ENCODE peak calls at places on chromosomes 12 and 14, in nine cellular contexts. X is cardiac muscle cell, B is neural crest cell, V is suprapubic skin, C is PC-3, T is fibroblast of pulmonary artery, L is MCF 10A, Y is esophagus squamous epithelium, Z is cardiac fibroblast. P is an unnamed sample.
A peak's percentile ranks its signal among the peaks of the same experiment; 100 is the strongest.

GRCh38 chr14:20530771-20531571 is 25.6 kb downstream of the RNASE10 start:
- DNase-seq in X (peak; percentile 65), B (peak; percentile 71), V (peak; percentile 76), C (peak; percentile 88), T (peak; percentile 70), L (peak; percentile 80), Y (peak; percentile 7), Z (peak; percentile 51), P (peak; percentile 39)

GRCh38 chr14:102668291-102668873 is 75.9 kb downstream of the RCOR1 start:
- DNase-seq in X (no peak), B (no peak), V (no peak), C (no peak), T (no peak), L (no peak), Y (no peak), Z (no peak), P (no peak)

GRCh38 chr12:54945082-54945481 is 39.5 kb downstream of the TESPA1 start:
- DNase-seq in X (no peak), B (no peak), V (no peak), C (no peak), T (no peak), L (peak; percentile 21), Y (no peak), Z (no peak), P (no peak)

GRCh38 chr14:34175574-34175973 is 224.7 kb upstream of the EGLN3 start:
- DNase-seq in X (no peak), B (no peak), V (no peak), C (no peak), T (no peak), L (no peak), Y (no peak), Z (no peak), P (no peak)

GRCh38 chr12:124938606-124939427 is 24.4 kb upstream of the UBC start:
- DNase-seq in X (peak; percentile 89), B (no peak), V (no peak), C (peak; percentile 68), T (peak; percentile 92), L (peak; percentile 92), Y (no peak), Z (peak; percentile 91), P (no peak)

GRCh38 chr14:65211341-65211987 is 109.1 kb upstream of the MAX start:
- DNase-seq in X (peak; percentile 78), B (no peak), V (peak; percentile 2), C (peak; percentile 85), T (peak; percentile 75), L (peak; percentile 80), Y (no peak), Z (peak; percentile 64), P (no peak)

GRCh38 chr12:39697108-39697507 is 77.5 kb upstream of the ABCD2 start:
- DNase-seq in X (no peak), B (no peak), V (no peak), C (peak; percentile 19), T (no peak), L (no peak), Y (no peak), Z (no peak), P (no peak)

GRCh38 chr12:52691076-52691764 is 11.0 kb upstream of the KRT1 start:
- DNase-seq in X (no peak), B (peak; percentile 10), V (no peak), C (no peak), T (no peak), L (no peak), Y (no peak), Z (no peak), P (no peak)

GRCh38 chr12:113233967-113234366 is 12.7 kb downstream of the TPCN1 start:
- DNase-seq in X (no peak), B (no peak), V (no peak), C (no peak), T (no peak), L (no peak), Y (no peak), Z (no peak), P (no peak)

GRCh38 chr12:50925342-50925651 is 27.0 kb upstream of the HIGD1C start:
- DNase-seq in X (no peak), B (no peak), V (no peak), C (no peak), T (no peak), L (no peak), Y (no peak), Z (no peak), P (peak; percentile 32)

GRCh38 chr12:117461732-117462131 is 100.3 kb upstream of the NOS1 start:
- DNase-seq in X (no peak), B (no peak), V (no peak), C (no peak), T (no peak), L (no peak), Y (no peak), Z (no peak), P (no peak)

GRCh38 chr12:70372881-70373280 is 6.8 kb downstream of the KCNMB4 start:
- DNase-seq in X (no peak), B (no peak), V (no peak), C (no peak), T (no peak), L (no peak), Y (no peak), Z (no peak), P (no peak)

GRCh38 chr14:68775614-68776126 is 17.2 kb downstream of the ZFP36L1 start:
- DNase-seq in X (no peak), B (no peak), V (peak; percentile 52), C (no peak), T (no peak), L (no peak), Y (no peak), Z (no peak), P (peak; percentile 10)

GRCh38 chr14:64628940-64629403 is 75.3 kb upstream of the PLEKHG3 start:
- DNase-seq in X (peak; percentile 75), B (no peak), V (no peak), C (peak; percentile 92), T (peak; percentile 71), L (peak; percentile 26), Y (no peak), Z (peak; percentile 79), P (no peak)

GRCh38 chr14:55129428-55130193 is 559 bp downstream of the LGALS3 start:
- DNase-seq in X (peak; percentile 75), B (peak; percentile 15), V (peak; percentile 87), C (peak; percentile 84), T (peak; percentile 74), L (peak; percentile 73), Y (no peak), Z (peak; percentile 73), P (peak; percentile 83)

GRCh38 chr14:55129086-55129427 is at the start of gene LGALS3:
- DNase-seq in X (peak; percentile 75), B (no peak), V (peak; percentile 86), C (peak; percentile 92), T (peak; percentile 64), L (peak; percentile 75), Y (no peak), Z (peak; percentile 84), P (peak; percentile 72)

GRCh38 chr14:55133416-55133815 is 4.4 kb downstream of the LGALS3 start:
- DNase-seq in X (peak; percentile 64), B (no peak), V (no peak), C (no peak), T (peak; percentile 72), L (no peak), Y (no peak), Z (peak; percentile 64), P (no peak)

GRCh38 chr14:55130194-55130550 is 1.1 kb downstream of the LGALS3 start:
- DNase-seq in X (peak; percentile 11), B (no peak), V (no peak), C (peak; percentile 97), T (no peak), L (peak; percentile 79), Y (no peak), Z (no peak), P (no peak)

DNA sequence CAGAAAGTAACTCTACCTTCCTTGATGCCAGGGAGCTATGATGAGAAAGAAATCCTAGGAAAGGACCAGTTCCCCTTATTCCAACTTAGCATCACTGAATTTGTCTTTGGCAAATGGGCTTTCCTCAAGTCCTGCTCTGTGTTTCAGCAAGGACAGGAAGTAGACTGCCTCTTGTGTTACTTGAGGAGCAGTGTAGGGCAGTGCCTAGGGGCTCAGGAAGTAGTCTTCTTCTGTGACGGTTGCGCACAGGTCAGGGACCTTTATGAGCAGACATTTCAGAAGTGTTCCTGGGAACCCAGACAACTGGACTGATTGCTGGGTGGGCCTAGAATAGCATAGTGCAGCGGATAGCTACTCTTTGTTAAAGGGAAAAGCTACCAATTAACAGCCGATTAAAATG is 2.7 kb downstream of the LGALS3 start:
- DNase-seq in X (peak; percentile 16), B (no peak), V (no peak), C (peak; percentile 33), T (no peak), L (no peak), Y (no peak), Z (peak; percentile 49), P (no peak)
- TF ChIP-seq CTCF in X (no peak), B (no peak), V (peak; percentile 14), C (peak; percentile 33), T (peak; percentile 7), L (no peak), Y (no peak), Z (peak; percentile 5), P (no peak)

GRCh38 chr12:47164730-47165439 is 85.1 kb upstream of the AMIGO2 start:
- DNase-seq in X (peak; percentile 37), B (no peak), V (no peak), C (peak; percentile 21), T (peak; percentile 51), L (no peak), Y (no peak), Z (peak; percentile 47), P (no peak)
- TF ChIP-seq CTCF in X (peak; percentile 32), B (peak; percentile 15), V (no peak), C (peak; percentile 27), T (peak; percentile 43), L (no peak), Y (no peak), Z (peak; percentile 16), P (no peak)

GRCh38 chr12:57112492-57113294 is 1.5 kb upstream of the STAT6 start:
- DNase-seq in X (no peak), B (no peak), V (peak; percentile 62), C (no peak), T (no peak), L (no peak), Y (no peak), Z (no peak), P (no peak)

GRCh38 chr12:57109207-57110160 is 1.7 kb downstream of the STAT6 start:
- DNase-seq in X (no peak), B (no peak), V (no peak), C (no peak), T (no peak), L (no peak), Y (no peak), Z (no peak), P (no peak)

GRCh38 chr12:57110189-57111045 is 745 bp downstream of the STAT6 start:
- DNase-seq in X (peak; percentile 59), B (peak; percentile 67), V (peak; percentile 89), C (peak; percentile 32), T (no peak), L (peak; percentile 53), Y (no peak), Z (peak; percentile 46), P (peak; percentile 70)

GRCh38 chr12:57107456-57107855 is 3.7 kb downstream of the STAT6 start:
- DNase-seq in X (peak; percentile 56), B (no peak), V (peak; percentile 60), C (no peak), T (no peak), L (no peak), Y (no peak), Z (peak; percentile 49), P (no peak)

GRCh38 chr12:57111046-57111698 is at the start of gene STAT6:
- DNase-seq in X (peak; percentile 97), B (peak; percentile 48), V (peak; percentile 91), C (peak; percentile 59), T (peak; percentile 95), L (peak; percentile 86), Y (peak; percentile 81), Z (peak; percentile 97), P (peak; percentile 64)
- TF ChIP-seq CTCF in X (no peak), B (no peak), V (no peak), C (no peak), T (no peak), L (no peak), Y (no peak), Z (no peak), P (no peak)

GRCh38 chr14:93160353-93160801 is 24.3 kb downstream of the MOAP1 start:
- DNase-seq in X (peak; percentile 30), B (no peak), V (no peak), C (peak; percentile 64), T (peak; percentile 28), L (peak; percentile 54), Y (no peak), Z (peak; percentile 30), P (no peak)
- TF ChIP-seq CTCF in X (peak; percentile 42), B (peak; percentile 46), V (no peak), C (peak; percentile 57), T (peak; percentile 52), L (peak; percentile 63), Y (no peak), Z (peak; percentile 56), P (no peak)

P was measured in activated B cell treated with CpG ODN at 0.5 μM for 24 hours.